ENCODE peak calls at places on chromosomes 1 and 21, in nine cellular contexts. W is Calu3; P is T follicular helper cell; L is GM23248; D is sciatic nerve; R is myocyte; Q is activated T-cell treated with anti-CD3 and anti-CD28 coated beads for 1 hour; U is activated CD4-positive, alpha-beta T cell treated with anti-CD3 and anti-CD28 coated beads for 48 hours; I is GM10248. K is an unnamed sample.

GRCh38 chr1:54664364-54664763 is 22.8 kb downstream of the MROH7 start:
- DNase-seq in W (no peak), P (no peak), L (no peak), D (no peak), R (no peak), Q (no peak), U (no peak), I (no peak), K (no peak)

GRCh38 chr1:22861764-22862440 is 110.8 kb downstream of the LACTBL1 start:
- DNase-seq in W (peak; percentile 66), P (no peak), L (peak; percentile 86), D (peak; percentile 69), R (peak; percentile 46), Q (no peak), U (peak; percentile 39), I (peak; percentile 39), K (no peak)

GRCh38 chr1:48442864-48443619 is 29.0 kb downstream of the SPATA6 start:
- DNase-seq in W (no peak), P (no peak), L (no peak), D (no peak), R (no peak), Q (no peak), U (no peak), I (no peak), K (no peak)

GRCh38 chr1:244352156-244352830 is 99.4 kb downstream of the ADSS2 start:
- DNase-seq in W (no peak), P (no peak), L (no peak), D (no peak), R (no peak), Q (no peak), U (no peak), I (no peak), K (no peak)

GRCh38 chr1:145985502-145986439 is 10.6 kb downstream of the TXNIP start:
- DNase-seq in W (no peak), P (no peak), L (peak; percentile 54), D (no peak), R (peak; percentile 98), Q (no peak), U (no peak), I (no peak), K (no peak)

GRCh38 chr21:45490049-45490731 is 52.0 kb downstream of the SLC19A1 start:
- DNase-seq in W (no peak), P (no peak), L (no peak), D (no peak), R (no peak), Q (no peak), U (no peak), I (no peak), K (no peak)

GRCh38 chr1:22221233-22221780 is 78.4 kb upstream of the WNT4 start:
- DNase-seq in W (no peak), P (no peak), L (no peak), D (no peak), R (no peak), Q (no peak), U (no peak), I (no peak), K (no peak)

GRCh38 chr21:42409366-42409765 is 5.7 kb downstream of the UBASH3A start:
- DNase-seq in W (no peak), P (no peak), L (no peak), D (peak; percentile 39), R (no peak), Q (no peak), U (no peak), I (no peak), K (no peak)

GRCh38 chr1:86906419-86906818 is 7.5 kb downstream of the SELENOF start:
- DNase-seq in W (no peak), P (no peak), L (no peak), D (no peak), R (no peak), Q (no peak), U (no peak), I (no peak), K (no peak)

GRCh38 chr1:13590486-13590885 is 6.9 kb downstream of the PDPN start:
- DNase-seq in W (no peak), P (no peak), L (no peak), D (no peak), R (peak; percentile 43), Q (no peak), U (no peak), I (no peak), K (no peak)

GRCh38 chr1:30126839-30127238 is 596.5 kb downstream of the MATN1 start:
- DNase-seq in W (no peak), P (no peak), L (no peak), D (no peak), R (no peak), Q (no peak), U (no peak), I (no peak), K (no peak)

GRCh38 chr1:39960461-39960958 is 5.6 kb downstream of the MFSD2A start:
- DNase-seq in W (peak; percentile 10), P (no peak), L (no peak), D (no peak), R (peak; percentile 33), Q (no peak), U (peak; percentile 51), I (peak; percentile 64), K (no peak)

GRCh38 chr1:196896355-196896754 is 8.5 kb downstream of the CFHR4 start:
- DNase-seq in W (no peak), P (no peak), L (no peak), D (no peak), R (peak; percentile 7), Q (no peak), U (no peak), I (no peak), K (no peak)

GRCh38 chr1:176178316-176178715 is 28.8 kb downstream of the COP1 start:
- DNase-seq in W (no peak), P (no peak), L (no peak), D (no peak), R (no peak), Q (no peak), U (no peak), I (no peak), K (no peak)

GRCh38 chr1:88490676-88491075 is 193.4 kb upstream of the PKN2 start:
- DNase-seq in W (no peak), P (no peak), L (no peak), D (no peak), R (no peak), Q (no peak), U (no peak), I (no peak), K (no peak)

GRCh38 chr1:170685166-170685565 is 21.2 kb downstream of the PRRX1 start:
- DNase-seq in W (no peak), P (no peak), L (peak; percentile 95), D (no peak), R (peak; percentile 52), Q (no peak), U (no peak), I (no peak), K (no peak)

GRCh38 chr1:36624466-36624865 is 141.8 kb upstream of the CSF3R start:
- DNase-seq in W (no peak), P (no peak), L (no peak), D (no peak), R (no peak), Q (no peak), U (no peak), I (no peak), K (no peak)

GRCh38 chr1:203537806-203538464 is 44.0 kb downstream of the OPTC start:
- DNase-seq in W (peak; percentile 28), P (no peak), L (peak; percentile 74), D (no peak), R (no peak), Q (no peak), U (no peak), I (no peak), K (no peak)

GRCh38 chr1:203898458-203899244 is 37.3 kb downstream of the SNRPE start:
- DNase-seq in W (no peak), P (no peak), L (no peak), D (no peak), R (no peak), Q (no peak), U (no peak), I (no peak), K (no peak)

GRCh38 chr1:29239142-29239541 is 2.8 kb downstream of the PTPRU start:
- DNase-seq in W (peak; percentile 90), P (no peak), L (peak; percentile 45), D (no peak), R (peak; percentile 50), Q (no peak), U (no peak), I (no peak), K (no peak)

GRCh38 chr1:101453844-101454243 is 217.0 kb downstream of the S1PR1 start:
- DNase-seq in W (no peak), P (no peak), L (no peak), D (no peak), R (no peak), Q (no peak), U (no peak), I (no peak), K (no peak)

GRCh38 chr1:11654571-11655262 is at the start of gene FBXO44:
- DNase-seq in W (peak; percentile 56), P (peak; percentile 62), L (peak; percentile 65), D (peak; percentile 80), R (no peak), Q (peak; percentile 64), U (peak; percentile 73), I (peak; percentile 86), K (peak; percentile 39)

GRCh38 chr1:112522621-112523020 is 13.9 kb downstream of the WNT2B start:
- DNase-seq in W (no peak), P (no peak), L (peak; percentile 87), D (no peak), R (peak; percentile 98), Q (no peak), U (no peak), I (no peak), K (no peak)

GRCh38 chr1:10728595-10729410 is 67.6 kb downstream of the CASZ1 start:
- DNase-seq in W (no peak), P (no peak), L (no peak), D (no peak), R (no peak), Q (no peak), U (no peak), I (no peak), K (no peak)

GRCh38 chr1:198556969-198557368 is 16.5 kb upstream of the ATP6V1G3 start:
- DNase-seq in W (no peak), P (peak; percentile 28), L (peak; percentile 2), D (no peak), R (no peak), Q (peak; percentile 34), U (peak; percentile 51), I (peak; percentile 22), K (peak; percentile 54)

GRCh38 chr1:201281573-201281972 is 1.7 kb upstream of the PKP1 start:
- DNase-seq in W (no peak), P (no peak), L (no peak), D (no peak), R (no peak), Q (no peak), U (no peak), I (no peak), K (no peak)

GRCh38 chr1:180234369-180235076 is 4.5 kb downstream of the LHX4 start:
- DNase-seq in W (peak; percentile 19), P (no peak), L (no peak), D (no peak), R (no peak), Q (no peak), U (no peak), I (no peak), K (no peak)

GRCh38 chr1:29325675-29326074 is 89.4 kb downstream of the PTPRU start:
- DNase-seq in W (no peak), P (no peak), L (no peak), D (no peak), R (no peak), Q (no peak), U (no peak), I (no peak), K (no peak)

GRCh38 chr1:88916883-88917282 is 25.5 kb upstream of the GTF2B start:
- DNase-seq in W (no peak), P (no peak), L (no peak), D (no peak), R (no peak), Q (no peak), U (no peak), I (no peak), K (no peak)

GRCh38 chr1:169941982-169942830 is 48.5 kb upstream of the SCYL3 start:
- DNase-seq in W (no peak), P (no peak), L (peak; percentile 24), D (no peak), R (peak; percentile 28), Q (no peak), U (no peak), I (no peak), K (no peak)

GRCh38 chr1:89545264-89546038 is 20.8 kb downstream of the LRRC8B start:
- DNase-seq in W (no peak), P (no peak), L (peak; percentile 21), D (no peak), R (peak; percentile 57), Q (no peak), U (peak; percentile 61), I (no peak), K (peak; percentile 26)